ENCODE peak calls at places on chromosomes 3 and 15, in seven cellular contexts. P, Y, M, K, D, A and F are unnamed samples.

GRCh38 chr3:41164776-41165175 is 34.5 kb upstream of the CTNNB1 start:
- DNase-seq in P (no peak), Y (no peak), M (no peak), K (no peak), D (no peak), A (no peak), F (no peak)

GRCh38 chr3:122576174-122576940 is 1.1 kb upstream of the PARP15 start:
- DNase-seq in P (no peak), Y (no peak), M (no peak), K (no peak), D (no peak), A (no peak), F (no peak)

GRCh38 chr15:70048578-70048977 is 49.1 kb downstream of the TLE3 start:
- DNase-seq in P (no peak), Y (no peak), M (no peak), K (no peak), D (no peak), A (no peak), F (no peak)

GRCh38 chr15:79673416-79674123 is 223.2 kb downstream of the MTHFS start:
- DNase-seq in P (no peak), Y (no peak), M (peak; percentile 64), K (no peak), D (no peak), A (peak; percentile 18), F (no peak)

GRCh38 chr15:67158367-67158766 is 93.0 kb downstream of the SMAD3 start:
- DNase-seq in P (no peak), Y (no peak), M (no peak), K (no peak), D (no peak), A (no peak), F (no peak)

GRCh38 chr15:80118956-80119355 is 33.8 kb upstream of the FAH start:
- DNase-seq in P (no peak), Y (no peak), M (no peak), K (no peak), D (no peak), A (no peak), F (no peak)

GRCh38 chr15:42622328-42622925 is 47.0 kb downstream of the STARD9 start:
- DNase-seq in P (no peak), Y (no peak), M (no peak), K (no peak), D (no peak), A (no peak), F (no peak)

GRCh38 chr3:188486126-188486525 is 332.2 kb downstream of the LPP start:
- DNase-seq in P (no peak), Y (no peak), M (no peak), K (no peak), D (no peak), A (no peak), F (no peak)

GRCh38 chr3:147298511-147298982 is 107.8 kb downstream of the ZIC4 start:
- DNase-seq in P (no peak), Y (no peak), M (peak; percentile 64), K (no peak), D (no peak), A (peak; percentile 84), F (peak; percentile 90)

GRCh38 chr15:40279437-40280141 is 3.3 kb downstream of the ANKRD63 start:
- DNase-seq in P (peak; percentile 89), Y (peak; percentile 74), M (peak; percentile 38), K (peak; percentile 47), D (peak; percentile 38), A (peak; percentile 53), F (peak; percentile 34)

GRCh38 chr15:62844564-62845235 is 197.8 kb upstream of the TPM1 start:
- DNase-seq in P (no peak), Y (no peak), M (no peak), K (no peak), D (no peak), A (no peak), F (no peak)

GRCh38 chr15:98433856-98434255 is 214.5 kb upstream of the IGF1R start:
- DNase-seq in P (no peak), Y (no peak), M (no peak), K (no peak), D (no peak), A (no peak), F (no peak)

GRCh38 chr15:77840962-77841361 is 208.2 kb upstream of the LINGO1 start:
- DNase-seq in P (no peak), Y (no peak), M (peak; percentile 81), K (no peak), D (no peak), A (peak; percentile 80), F (no peak)

GRCh38 chr15:44536298-44536961 is 517 bp upstream of the EIF3J start:
- DNase-seq in P (peak; percentile 78), Y (peak; percentile 86), M (peak; percentile 89), K (no peak), D (peak; percentile 90), A (no peak), F (peak; percentile 90)

GRCh38 chr3:176354843-176355242 is 842.4 kb downstream of the TBL1XR1 start:
- DNase-seq in P (no peak), Y (no peak), M (no peak), K (no peak), D (no peak), A (no peak), F (no peak)